ENCODE peak calls at places on chromosomes 12 and 14, in four cellular contexts. One of them, this sample, is unnamed.

GRCh38 chr14:100025111-100025510 is 40.1 kb upstream of the EVL start:
- DNase-seq in astrocyte of the spinal cord: no peak
- DNase-seq in pancreas: no peak
- DNase-seq in cardiac fibroblast: peak
- DNase-seq in this sample: peak

GRCh38 chr12:85466906-85467305 is 186.9 kb downstream of the ALX1 start:
- DNase-seq in astrocyte of the spinal cord: peak
- DNase-seq in pancreas: no peak
- DNase-seq in cardiac fibroblast: no peak
- DNase-seq in this sample: no peak

GRCh38 chr12:42756841-42757661 is 167.5 kb upstream of the PRICKLE1 start:
- DNase-seq in astrocyte of the spinal cord: peak
- DNase-seq in pancreas: no peak
- DNase-seq in cardiac fibroblast: peak
- DNase-seq in this sample: no peak

GRCh38 chr14:41605550-41606248 is 977 bp upstream of the LRFN5 start:
- DNase-seq in astrocyte of the spinal cord: peak
- DNase-seq in pancreas: no peak
- DNase-seq in cardiac fibroblast: peak
- DNase-seq in this sample: no peak

GRCh38 chr14:99331796-99332195 is 59.8 kb upstream of the BCL11B start:
- DNase-seq in astrocyte of the spinal cord: no peak
- DNase-seq in pancreas: peak
- DNase-seq in cardiac fibroblast: no peak
- DNase-seq in this sample: no peak

GRCh38 chr12:108955225-108955835 is 65.5 kb downstream of the SVOP start:
- DNase-seq in astrocyte of the spinal cord: peak
- DNase-seq in pancreas: no peak
- DNase-seq in cardiac fibroblast: peak
- DNase-seq in this sample: no peak

GRCh38 chr12:30843211-30843610 is 83.3 kb upstream of the TSPAN11 start:
- DNase-seq in astrocyte of the spinal cord: no peak
- DNase-seq in pancreas: no peak
- DNase-seq in cardiac fibroblast: no peak
- DNase-seq in this sample: no peak

GRCh38 chr14:61891810-61892209 is 129.6 kb downstream of the SNAPC1 start:
- DNase-seq in astrocyte of the spinal cord: no peak
- DNase-seq in pancreas: no peak
- DNase-seq in cardiac fibroblast: no peak
- DNase-seq in this sample: no peak

DNA sequence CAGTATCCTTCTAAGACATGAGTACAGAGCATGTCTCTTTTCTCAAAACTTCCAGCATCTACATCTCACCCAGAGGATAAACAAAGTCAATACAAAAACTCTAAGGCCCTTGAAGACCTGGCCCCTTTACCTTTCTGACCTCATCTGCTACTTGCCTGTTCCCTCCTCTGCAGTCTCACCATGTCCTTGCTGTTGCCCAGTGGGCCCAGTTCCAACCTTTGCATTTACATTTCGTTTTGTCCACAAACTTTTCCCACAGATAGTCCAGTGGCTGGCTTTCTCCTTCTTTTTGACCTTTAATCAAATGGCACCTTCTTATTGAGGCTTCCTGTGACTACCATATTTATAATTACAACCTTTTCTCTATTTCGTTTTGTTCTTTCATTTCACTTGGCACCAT is 1.6 kb downstream of the IRAK4 start:
- DNase-seq in astrocyte of the spinal cord: no peak
- DNase-seq in pancreas: no peak
- DNase-seq in cardiac fibroblast: no peak
- DNase-seq in this sample: no peak
- H3K4me3 ChIP-seq in astrocyte of the spinal cord: no peak
- H3K4me3 ChIP-seq in pancreas: no peak
- H3K4me3 ChIP-seq in cardiac fibroblast: no peak
- H3K4me3 ChIP-seq in this sample: peak

GRCh38 chr12:45235087-45236025 is 19.5 kb downstream of the ANO6 start:
- DNase-seq in astrocyte of the spinal cord: peak
- DNase-seq in pancreas: peak
- DNase-seq in cardiac fibroblast: peak
- DNase-seq in this sample: no peak

GRCh38 chr12:45232146-45232731 is 16.3 kb downstream of the ANO6 start:
- DNase-seq in astrocyte of the spinal cord: peak
- DNase-seq in pancreas: no peak
- DNase-seq in cardiac fibroblast: no peak
- DNase-seq in this sample: no peak

GRCh38 chr12:45231515-45232145 is 15.7 kb downstream of the ANO6 start:
- DNase-seq in astrocyte of the spinal cord: peak
- DNase-seq in pancreas: no peak
- DNase-seq in cardiac fibroblast: peak
- DNase-seq in this sample: no peak

GRCh38 chr12:45232771-45233372 is 17.0 kb downstream of the ANO6 start:
- DNase-seq in astrocyte of the spinal cord: peak
- DNase-seq in pancreas: no peak
- DNase-seq in cardiac fibroblast: peak
- DNase-seq in this sample: no peak

DNA sequence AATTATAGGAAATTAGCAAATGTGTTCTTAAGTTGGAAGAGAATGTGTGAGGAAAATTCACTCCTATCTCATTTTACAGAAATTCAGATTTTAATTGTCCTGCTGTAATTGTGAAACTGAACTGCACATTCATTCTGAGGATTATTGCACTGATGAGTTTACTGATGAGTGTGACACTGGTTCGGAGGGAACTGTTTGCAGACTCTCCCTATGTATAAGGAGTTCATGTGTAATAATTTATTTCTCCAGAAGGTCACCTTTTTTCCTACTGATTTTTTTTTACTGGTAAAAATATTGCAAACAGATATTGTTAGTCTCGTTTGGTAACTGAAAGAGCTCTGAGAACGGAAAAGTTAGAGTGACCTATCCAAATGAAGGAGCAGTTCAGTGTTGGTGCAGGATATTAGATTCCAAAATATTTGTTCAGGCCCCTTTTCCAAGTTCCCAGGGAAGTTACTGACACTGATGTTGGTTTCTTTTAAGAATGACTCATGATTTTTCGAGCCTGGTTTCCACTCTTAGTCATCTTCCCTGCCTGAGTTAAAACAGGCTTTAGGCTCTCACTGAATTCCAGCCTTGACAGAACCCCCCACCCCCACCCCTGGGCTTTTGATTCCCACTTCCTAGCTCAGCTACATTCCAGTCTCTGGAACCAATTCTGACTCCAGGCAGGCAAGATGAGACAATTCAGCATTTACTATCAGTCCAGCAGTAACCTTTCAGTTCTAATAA is 18.4 kb downstream of the ANO6 start:
- DNase-seq in astrocyte of the spinal cord: peak
- DNase-seq in pancreas: no peak
- DNase-seq in cardiac fibroblast: peak
- DNase-seq in this sample: no peak
- H3K4me3 ChIP-seq in astrocyte of the spinal cord: no peak
- H3K4me3 ChIP-seq in pancreas: no peak
- H3K4me3 ChIP-seq in cardiac fibroblast: peak
- H3K4me3 ChIP-seq in this sample: no peak

GRCh38 chr12:118980407-118981014 is 830 bp upstream of the SRRM4 start:
- DNase-seq in astrocyte of the spinal cord: no peak
- DNase-seq in pancreas: no peak
- DNase-seq in cardiac fibroblast: no peak
- DNase-seq in this sample: no peak
- H3K4me3 ChIP-seq in astrocyte of the spinal cord: no peak
- H3K4me3 ChIP-seq in pancreas: no peak
- H3K4me3 ChIP-seq in cardiac fibroblast: no peak
- H3K4me3 ChIP-seq in this sample: no peak

GRCh38 chr14:70303528-70304293 is 55.8 kb downstream of the COX16 start:
- DNase-seq in astrocyte of the spinal cord: no peak
- DNase-seq in pancreas: no peak
- DNase-seq in cardiac fibroblast: no peak
- DNase-seq in this sample: no peak
- H3K4me3 ChIP-seq in astrocyte of the spinal cord: no peak
- H3K4me3 ChIP-seq in pancreas: no peak
- H3K4me3 ChIP-seq in cardiac fibroblast: no peak
- H3K4me3 ChIP-seq in this sample: no peak

DNA sequence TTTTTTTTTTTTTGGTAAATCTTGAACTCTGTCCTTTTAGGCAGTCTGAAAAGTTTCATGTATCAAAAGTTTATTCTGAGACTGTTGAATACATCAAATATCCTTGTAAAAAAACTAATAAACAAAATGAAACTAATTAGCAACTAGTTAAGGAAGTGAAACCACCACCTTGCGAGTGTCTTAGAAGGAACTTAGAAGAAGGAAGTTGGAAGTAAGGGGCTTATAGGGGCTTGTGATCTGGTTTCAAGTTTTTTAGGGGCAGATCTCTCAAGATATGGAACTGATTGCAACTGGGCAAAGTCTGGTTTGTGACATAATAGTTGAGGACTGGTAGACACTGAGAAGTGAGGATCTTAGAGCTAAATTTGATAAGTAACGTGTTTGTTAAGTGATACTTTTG is 748.8 kb downstream of the C12orf50 start:
- DNase-seq in astrocyte of the spinal cord: no peak
- DNase-seq in pancreas: no peak
- DNase-seq in cardiac fibroblast: no peak
- DNase-seq in this sample: peak
- H3K4me3 ChIP-seq in astrocyte of the spinal cord: no peak
- H3K4me3 ChIP-seq in pancreas: no peak
- H3K4me3 ChIP-seq in cardiac fibroblast: no peak
- H3K4me3 ChIP-seq in this sample: peak

GRCh38 chr14:54537651-54538050 is 27.9 kb downstream of the CGRRF1 start:
- DNase-seq in astrocyte of the spinal cord: no peak
- DNase-seq in pancreas: no peak
- DNase-seq in cardiac fibroblast: no peak
- DNase-seq in this sample: no peak
- H3K4me3 ChIP-seq in astrocyte of the spinal cord: no peak
- H3K4me3 ChIP-seq in pancreas: no peak
- H3K4me3 ChIP-seq in cardiac fibroblast: no peak
- H3K4me3 ChIP-seq in this sample: no peak

DNA sequence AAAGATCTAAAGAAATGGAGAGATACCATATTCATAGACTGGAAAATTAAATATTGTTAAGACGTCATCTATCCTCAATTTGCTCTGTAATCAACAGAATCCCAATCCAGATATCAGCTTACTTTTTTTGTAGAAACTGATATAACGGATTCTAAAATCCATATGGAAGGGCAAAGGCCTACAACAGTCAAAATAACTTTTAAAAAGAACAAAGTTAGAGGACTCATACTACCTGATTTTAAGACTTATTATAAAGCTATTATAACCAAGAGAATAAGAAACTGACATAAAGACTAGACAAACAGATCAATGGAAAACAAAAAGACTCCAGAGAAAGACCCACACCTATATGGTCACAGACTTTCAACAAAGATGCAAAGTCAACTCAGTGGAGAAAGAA is 6.0 kb downstream of the DDX24 start:
- DNase-seq in astrocyte of the spinal cord: no peak
- DNase-seq in pancreas: no peak
- DNase-seq in cardiac fibroblast: no peak
- DNase-seq in this sample: no peak
- H3K4me3 ChIP-seq in astrocyte of the spinal cord: no peak
- H3K4me3 ChIP-seq in pancreas: no peak
- H3K4me3 ChIP-seq in cardiac fibroblast: no peak
- H3K4me3 ChIP-seq in this sample: no peak

GRCh38 chr14:73239463-73240241 is 2.3 kb downstream of the PAPLN start:
- DNase-seq in astrocyte of the spinal cord: peak
- DNase-seq in pancreas: no peak
- DNase-seq in cardiac fibroblast: peak
- DNase-seq in this sample: no peak
- H3K4me3 ChIP-seq in astrocyte of the spinal cord: peak
- H3K4me3 ChIP-seq in pancreas: peak
- H3K4me3 ChIP-seq in cardiac fibroblast: peak
- H3K4me3 ChIP-seq in this sample: no peak

DNA sequence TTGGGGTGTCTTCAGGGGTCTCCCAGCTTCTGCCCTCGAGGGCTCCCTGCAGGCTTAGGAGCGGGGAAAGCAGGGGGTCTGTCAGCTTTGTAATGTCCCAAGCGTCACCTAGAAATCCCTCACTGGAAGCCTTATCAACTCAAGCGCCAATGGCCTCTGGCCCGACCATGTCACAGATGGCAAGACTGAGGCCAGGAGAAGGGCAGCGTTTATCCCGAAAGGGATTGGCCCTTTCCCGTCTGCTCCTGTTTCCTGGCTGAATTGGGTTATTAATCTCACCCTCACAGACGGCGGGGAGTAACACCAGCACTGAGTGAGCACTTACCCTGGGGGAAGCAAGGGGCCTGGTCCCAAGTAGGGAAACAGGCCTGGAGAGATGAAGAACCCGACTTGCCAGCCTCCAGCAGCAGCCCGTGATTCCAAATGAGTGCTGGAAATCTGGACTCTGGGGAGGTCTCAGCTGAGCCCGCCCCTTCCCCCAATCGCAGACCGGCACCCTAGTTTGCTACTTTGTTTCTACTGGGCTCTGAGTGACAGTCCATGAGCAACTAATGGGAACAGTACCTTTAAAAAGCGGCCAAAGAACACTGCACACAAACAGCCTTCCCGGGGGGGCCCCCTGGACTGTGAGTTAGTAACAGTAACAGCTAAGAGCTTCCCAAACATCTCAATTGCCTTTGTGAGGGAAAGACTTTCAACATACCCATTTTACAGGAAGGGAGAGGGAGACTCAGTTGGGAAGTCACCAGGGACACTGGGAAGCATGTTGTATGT is 2.1 kb upstream of the NCOR2 start:
- DNase-seq in astrocyte of the spinal cord: peak
- DNase-seq in pancreas: no peak
- DNase-seq in cardiac fibroblast: no peak
- DNase-seq in this sample: no peak
- H3K4me3 ChIP-seq in astrocyte of the spinal cord: no peak
- H3K4me3 ChIP-seq in pancreas: no peak
- H3K4me3 ChIP-seq in cardiac fibroblast: no peak
- H3K4me3 ChIP-seq in this sample: no peak

DNA sequence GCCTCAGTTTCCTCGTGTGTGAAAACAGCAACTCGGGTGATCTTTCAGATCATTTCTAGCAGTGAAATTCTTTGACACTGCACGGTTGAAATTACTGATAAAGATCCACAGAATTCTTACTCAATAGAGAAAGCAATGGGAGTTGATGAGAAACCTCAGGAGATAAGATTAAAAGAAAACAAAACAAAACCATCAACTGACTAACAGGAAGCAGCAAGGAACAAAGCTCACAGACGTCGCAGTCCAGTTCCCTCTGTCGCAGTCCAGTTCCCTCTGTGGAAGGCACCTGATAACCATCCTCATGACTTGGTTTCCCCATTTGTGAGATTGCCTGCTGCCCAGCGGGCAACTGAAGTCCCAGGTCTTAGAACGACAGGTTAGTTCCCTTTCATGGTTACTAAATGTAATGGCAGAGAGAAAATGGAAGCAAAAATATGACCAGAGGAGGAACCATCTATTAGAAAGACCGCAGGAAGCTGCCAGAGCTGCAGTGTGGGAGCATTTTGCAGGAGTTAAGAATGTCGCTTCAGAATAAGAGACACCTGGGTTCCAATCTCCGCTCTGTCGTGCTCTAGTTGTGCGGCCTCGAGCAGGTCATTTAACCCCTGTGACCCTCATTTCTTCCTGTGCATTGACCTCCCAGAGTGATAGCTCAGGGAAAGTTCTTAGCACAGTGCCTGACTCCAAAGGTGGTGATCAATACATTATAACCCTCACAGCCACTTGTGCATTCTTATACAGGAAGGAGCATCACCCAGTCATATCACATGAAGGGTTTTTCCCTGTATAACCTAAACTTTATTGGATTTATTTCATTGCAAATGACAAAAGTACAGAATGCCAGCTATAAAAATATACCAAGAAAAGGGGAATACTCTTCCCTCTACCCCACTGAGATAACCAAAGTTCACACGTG is 5.1 kb upstream of the MED13L start:
- DNase-seq in astrocyte of the spinal cord: no peak
- DNase-seq in pancreas: no peak
- DNase-seq in cardiac fibroblast: no peak
- DNase-seq in this sample: no peak
- H3K4me3 ChIP-seq in astrocyte of the spinal cord: no peak
- H3K4me3 ChIP-seq in pancreas: no peak
- H3K4me3 ChIP-seq in cardiac fibroblast: no peak
- H3K4me3 ChIP-seq in this sample: no peak